ENCODE peak calls at places on chromosomes 13 and 19, in five cellular contexts. P is brain microvascular endothelial cell, I is uterus, N is HL-60, U is tibial artery. L is an unnamed sample.

GRCh38 chr19:41311072-41311471 is 1.1 kb downstream of the CCDC97 start:
- DNase-seq in P (no peak), I (no peak), N (no peak), U (no peak), L (no peak)

GRCh38 chr19:39915848-39916215 is 18.6 kb downstream of the FCGBP start:
- DNase-seq in P (no peak), I (no peak), N (no peak), U (no peak), L (no peak)

GRCh38 chr13:29909975-29910674 is 59.7 kb upstream of the UBL3 start:
- DNase-seq in P (peak), I (no peak), N (no peak), U (no peak), L (no peak)

GRCh38 chr13:101397742-101398141 is 18.6 kb downstream of the NALCN start:
- DNase-seq in P (peak), I (no peak), N (no peak), U (no peak), L (peak)

GRCh38 chr19:2034729-2035589 is 16.1 kb downstream of the MKNK2 start:
- DNase-seq in P (no peak), I (no peak), N (no peak), U (no peak), L (no peak)

GRCh38 chr13:41295973-41296372 is 15.1 kb upstream of the NAA16 start:
- DNase-seq in P (no peak), I (no peak), N (no peak), U (no peak), L (no peak)

GRCh38 chr19:16951529-16951928 is 62.7 kb downstream of the F2RL3 start:
- DNase-seq in P (no peak), I (no peak), N (no peak), U (no peak), L (no peak)

GRCh38 chr19:16295071-16295470 is 29.6 kb upstream of the KLF2 start:
- DNase-seq in P (no peak), I (peak), N (no peak), U (no peak), L (no peak)

GRCh38 chr19:611506-611869 is 21.8 kb downstream of the HCN2 start:
- DNase-seq in P (peak), I (no peak), N (no peak), U (no peak), L (peak)

GRCh38 chr19:52520013-52520412 is 7.5 kb upstream of the ZNF808 start:
- DNase-seq in P (no peak), I (no peak), N (no peak), U (no peak), L (no peak)

GRCh38 chr13:74770361-74770760 is 636.2 kb upstream of the KLF12 start:
- DNase-seq in P (peak), I (no peak), N (no peak), U (no peak), L (peak)

GRCh38 chr13:56561327-56561726 is 579.4 kb upstream of the PRR20A start:
- DNase-seq in P (no peak), I (no peak), N (no peak), U (no peak), L (no peak)

GRCh38 chr19:7554990-7555864 is 19.7 kb downstream of the PNPLA6 start:
- DNase-seq in P (no peak), I (no peak), N (no peak), U (no peak), L (no peak)

GRCh38 chr13:35165205-35165604 is 223.1 kb downstream of the NBEA start:
- DNase-seq in P (no peak), I (no peak), N (no peak), U (no peak), L (no peak)

GRCh38 chr13:60351326-60351725 is 45.7 kb upstream of the TDRD3 start:
- DNase-seq in P (peak), I (no peak), N (no peak), U (no peak), L (peak)

GRCh38 chr13:86976521-86977324 is 694.4 kb upstream of the SLITRK5 start:
- DNase-seq in P (no peak), I (no peak), N (no peak), U (no peak), L (no peak)

GRCh38 chr13:77359171-77359570 is 32.3 kb upstream of the MYCBP2 start:
- DNase-seq in P (no peak), I (no peak), N (no peak), U (no peak), L (no peak)

GRCh38 chr19:51366999-51367564 is 894 bp upstream of the ETFB start:
- DNase-seq in P (no peak), I (no peak), N (peak), U (no peak), L (no peak)

GRCh38 chr13:93174260-93174659 is 52.3 kb upstream of the GPC6 start:
- DNase-seq in P (no peak), I (no peak), N (no peak), U (no peak), L (no peak)

GRCh38 chr19:58305932-58306323 is 751 bp downstream of the ERVK3-1 start:
- DNase-seq in P (no peak), I (no peak), N (peak), U (no peak), L (no peak)

GRCh38 chr19:23686622-23687423 is at the start of gene ZNF675:
- DNase-seq in P (peak), I (peak), N (peak), U (peak), L (peak)

GRCh38 chr13:29195459-29195858 is 375.3 kb downstream of the MTUS2 start:
- DNase-seq in P (no peak), I (no peak), N (no peak), U (no peak), L (no peak)

GRCh38 chr19:4171676-4172075 is 10.7 kb downstream of the SIRT6 start:
- DNase-seq in P (no peak), I (no peak), N (no peak), U (no peak), L (no peak)

GRCh38 chr19:30135797-30136196 is 193.8 kb downstream of the URI1 start:
- DNase-seq in P (no peak), I (no peak), N (no peak), U (no peak), L (no peak)

GRCh38 chr13:99658266-99658991 is 157.2 kb downstream of the TM9SF2 start:
- DNase-seq in P (peak), I (peak), N (peak), U (peak), L (peak)

GRCh38 chr19:6236310-6237291 is 43.2 kb downstream of the MLLT1 start:
- DNase-seq in P (no peak), I (no peak), N (no peak), U (no peak), L (no peak)

GRCh38 chr13:114021464-114022308 is 47.8 kb upstream of the C13orf46 start:
- DNase-seq in P (no peak), I (no peak), N (no peak), U (peak), L (no peak)

GRCh38 chr19:49361438-49362047 is 673 bp downstream of the TEAD2 start:
- DNase-seq in P (peak), I (peak), N (no peak), U (peak), L (peak)

GRCh38 chr13:102768914-102769313 is 4.7 kb downstream of the TEX30 start:
- DNase-seq in P (no peak), I (no peak), N (no peak), U (no peak), L (no peak)

GRCh38 chr19:42286349-42287016 is 15.4 kb upstream of the PRR19 start:
- DNase-seq in P (no peak), I (peak), N (no peak), U (peak), L (no peak)

GRCh38 chr19:19595171-19595701 is 23.3 kb downstream of the PBX4 start:
- DNase-seq in P (peak), I (no peak), N (no peak), U (no peak), L (no peak)

GRCh38 chr19:29774126-29774525 is 37.7 kb upstream of the CCNE1 start:
- DNase-seq in P (no peak), I (no peak), N (no peak), U (no peak), L (no peak)

GRCh38 chr13:98080280-98080679 is 62.6 kb upstream of the FARP1 start:
- DNase-seq in P (no peak), I (no peak), N (no peak), U (no peak), L (no peak)

GRCh38 chr19:48085904-48086864 is 24.4 kb downstream of the PLA2G4C start:
- DNase-seq in P (no peak), I (no peak), N (no peak), U (no peak), L (no peak)

GRCh38 chr19:49472936-49473335 is 1.1 kb upstream of the FLT3LG start:
- DNase-seq in P (no peak), I (no peak), N (no peak), U (no peak), L (no peak)

GRCh38 chr19:45681391-45682015 is 10.2 kb downstream of the SNRPD2 start:
- DNase-seq in P (peak), I (peak), N (peak), U (peak), L (peak)

DNA sequence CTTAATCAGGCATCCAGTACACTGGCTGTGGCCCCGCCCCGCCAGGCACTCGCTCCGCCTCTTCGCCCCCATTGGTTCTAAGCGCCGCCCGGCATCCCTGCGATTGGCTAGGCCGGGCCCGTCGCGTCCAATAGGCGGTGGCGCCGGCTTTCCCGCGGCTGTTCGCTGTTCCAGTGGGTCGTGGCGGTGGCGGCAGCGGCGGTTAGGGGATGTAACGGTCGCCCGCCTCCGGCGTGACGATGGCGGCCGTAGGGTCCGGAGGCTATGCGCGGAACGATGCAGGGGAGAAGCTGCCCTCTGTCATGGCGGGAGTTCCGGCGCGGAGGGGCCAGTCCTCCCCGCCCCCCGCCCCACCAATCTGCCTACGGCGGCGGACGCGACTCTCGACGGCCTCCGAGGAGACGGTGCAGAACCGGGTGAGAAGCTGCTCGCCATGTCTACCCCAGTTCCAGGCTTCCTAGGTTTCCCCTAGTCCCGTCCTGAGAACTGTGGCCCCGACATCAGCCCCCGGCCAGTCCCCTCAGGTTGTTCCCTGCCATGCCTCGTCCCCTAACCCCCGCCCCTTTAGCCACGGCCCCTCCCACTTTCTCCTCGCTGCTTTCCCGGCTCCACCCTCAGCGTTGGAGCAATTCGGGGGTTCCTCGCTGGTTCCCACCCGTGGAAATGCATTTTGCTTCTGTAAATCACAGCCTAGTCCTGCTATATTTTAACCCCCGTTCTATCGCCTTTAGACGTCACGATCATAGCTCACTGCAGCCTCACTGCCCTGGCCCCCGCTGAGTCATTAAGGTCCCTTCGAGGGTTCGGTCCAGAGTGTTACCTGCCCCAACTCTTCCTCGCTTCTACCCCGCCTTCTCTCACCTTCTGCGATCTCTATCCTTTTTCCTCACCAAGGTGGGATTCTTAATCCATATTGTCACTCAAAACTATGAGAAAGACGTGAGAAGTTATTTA is at the start of gene WDR62:
- DNase-seq in P (peak), I (peak), N (peak), U (peak), L (no peak)
- TF ChIP-seq CTCF in P (no peak), I (no peak), N (no peak), U (no peak), L (no peak)

GRCh38 chr19:43784981-43785808 is 4.4 kb upstream of the KCNN4 start:
- DNase-seq in P (peak), I (no peak), N (peak), U (peak), L (no peak)
- H3K4me3 ChIP-seq in P (no peak), I (no peak), N (no peak), U (no peak), L (no peak)

DNA sequence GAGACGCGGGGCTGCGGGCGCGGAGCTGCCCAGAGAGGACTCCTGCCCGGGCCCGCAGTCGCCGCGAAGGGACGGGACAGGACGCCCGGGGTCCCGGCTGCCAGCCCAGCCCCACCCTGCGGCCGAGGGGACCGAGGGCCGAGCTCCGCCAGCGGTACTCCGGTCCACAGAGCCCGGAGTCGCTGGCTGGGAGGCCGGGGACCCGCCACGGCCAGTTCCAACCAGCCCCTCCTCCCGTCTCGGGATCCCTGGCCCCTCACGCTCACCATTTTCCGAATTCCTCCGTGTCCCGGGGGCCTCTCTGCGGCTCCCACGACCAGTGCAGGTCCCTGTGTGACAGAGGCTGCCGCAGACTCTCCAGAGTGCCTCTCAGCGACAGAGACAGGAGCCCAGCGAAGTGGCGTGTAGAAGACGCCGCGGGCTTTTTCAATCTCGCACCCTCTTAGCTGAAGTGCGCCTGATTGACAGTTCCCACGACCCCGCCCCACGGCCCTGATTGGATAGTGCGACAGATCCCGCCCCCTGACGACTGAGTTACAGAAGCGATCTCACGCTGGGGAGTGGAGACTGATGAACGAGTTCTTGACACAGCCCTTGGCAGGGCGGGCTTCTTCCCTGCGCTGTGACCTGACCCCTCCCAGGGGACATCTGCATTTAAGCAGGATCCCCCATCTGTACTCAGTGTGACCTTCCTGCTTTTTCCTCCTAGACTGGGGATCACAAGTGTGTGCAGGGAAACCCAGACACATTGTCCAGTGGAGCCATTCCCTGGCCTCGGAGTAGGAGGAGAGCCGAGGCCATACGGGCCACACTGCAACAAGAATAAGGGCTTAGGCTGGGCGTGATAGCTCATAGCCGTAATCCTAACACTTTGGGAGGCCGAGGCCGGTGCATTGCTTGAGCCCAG is 44.0 kb downstream of the ZNF823 start:
- DNase-seq in P (peak), I (peak), N (peak), U (peak), L (peak)
- TF ChIP-seq CTCF in P (no peak), I (no peak), N (no peak), U (no peak), L (no peak)

GRCh38 chr13:94710881-94711560 is 1.3 kb downstream of the SOX21 start:
- DNase-seq in P (no peak), I (no peak), N (peak), U (peak), L (no peak)

GRCh38 chr13:94712812-94713555 is 639 bp upstream of the SOX21 start:
- DNase-seq in P (no peak), I (no peak), N (peak), U (no peak), L (peak)

GRCh38 chr13:94712287-94712811 is at the start of gene SOX21:
- DNase-seq in P (no peak), I (no peak), N (no peak), U (no peak), L (no peak)

GRCh38 chr13:94710081-94710809 is 2.1 kb downstream of the SOX21 start:
- DNase-seq in P (no peak), I (no peak), N (no peak), U (no peak), L (no peak)

DNA sequence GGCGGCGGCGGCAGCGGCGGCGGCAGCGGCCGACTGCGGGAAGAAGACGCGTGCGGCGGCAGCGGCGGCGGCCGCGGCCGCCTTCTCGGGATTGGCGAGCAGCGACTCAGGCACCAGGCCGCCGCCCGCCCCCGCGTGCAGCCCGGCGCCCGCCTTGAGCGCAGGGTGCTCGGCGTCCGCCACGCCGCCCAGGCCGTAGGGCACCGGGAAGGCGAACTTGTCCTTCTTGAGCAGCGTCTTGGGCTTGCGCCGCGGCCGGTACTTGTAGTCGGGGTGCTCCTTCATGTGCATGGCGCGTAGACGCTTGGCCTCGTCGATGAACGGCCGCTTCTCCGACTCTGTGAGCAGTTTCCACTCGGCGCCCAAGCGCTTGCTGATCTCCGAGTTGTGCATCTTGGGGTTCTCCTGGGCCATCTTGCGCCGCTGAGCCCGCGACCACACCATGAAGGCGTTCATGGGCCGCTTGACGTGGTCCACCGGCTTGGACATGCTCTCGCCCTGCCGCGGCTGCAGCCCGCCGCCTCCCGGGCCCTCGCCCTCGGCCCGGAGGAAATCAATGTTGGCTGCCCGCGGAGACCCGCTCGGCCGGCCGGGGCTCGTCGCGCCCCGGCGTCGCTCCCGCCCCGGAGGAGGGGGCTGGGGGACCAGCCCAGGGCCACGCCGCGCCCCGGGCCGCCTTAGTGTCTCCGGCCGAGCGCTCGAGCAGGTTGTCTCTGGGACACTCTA is 621 bp downstream of the SOX21 start:
- DNase-seq in P (no peak), I (no peak), N (peak), U (peak), L (no peak)
- H3K4me3 ChIP-seq in P (no peak), I (no peak), N (no peak), U (peak), L (peak)

GRCh38 chr13:43303040-43303729 is 279.8 kb downstream of the DNAJC15 start:
- DNase-seq in P (peak), I (peak), N (peak), U (peak), L (peak)

GRCh38 chr13:43306364-43306763 is 283.0 kb downstream of the DNAJC15 start:
- DNase-seq in P (no peak), I (no peak), N (no peak), U (no peak), L (no peak)

GRCh38 chr13:43305416-43305815 is 282.0 kb downstream of the DNAJC15 start:
- DNase-seq in P (no peak), I (no peak), N (no peak), U (no peak), L (no peak)

GRCh38 chr13:43304449-43304848 is 281.1 kb downstream of the DNAJC15 start:
- DNase-seq in P (no peak), I (no peak), N (no peak), U (no peak), L (no peak)

GRCh38 chr13:43304945-43305344 is 281.6 kb downstream of the DNAJC15 start:
- DNase-seq in P (no peak), I (no peak), N (no peak), U (no peak), L (no peak)
- TF ChIP-seq CTCF in P (peak), I (no peak), N (no peak), U (no peak), L (no peak)

GRCh38 chr19:10720607-10721125 is 2.8 kb downstream of the DNM2 start:
- DNase-seq in P (no peak), I (no peak), N (no peak), U (no peak), L (no peak)
- H3K4me3 ChIP-seq in P (no peak), I (no peak), N (no peak), U (no peak), L (no peak)

GRCh38 chr13:27023385-27023784 is 148.2 kb downstream of the USP12 start:
- DNase-seq in P (no peak), I (no peak), N (no peak), U (no peak), L (no peak)
- TF ChIP-seq CTCF in P (no peak), I (no peak), N (no peak), U (no peak), L (no peak)

GRCh38 chr13:36430247-36431203 is 1.8 kb upstream of the CCNA1 start:
- DNase-seq in P (no peak), I (peak), N (no peak), U (peak), L (no peak)
- H3K4me3 ChIP-seq in P (peak), I (no peak), N (no peak), U (peak), L (peak)